ENCODE peak calls at places on chromosome 12, in four cellular contexts. T, L, Q and M are unnamed samples.
A peak's percentile ranks its signal among the peaks of the same experiment; 100 is the strongest.

GRCh38 chr12:91379051-91379775 is 196.6 kb upstream of the DCN start:
- DNase-seq in T (no peak), L (no peak), Q (no peak), M (no peak)

GRCh38 chr12:115185529-115185928 is 501.6 kb upstream of the TBX3 start:
- DNase-seq in T (no peak), L (no peak), Q (no peak), M (no peak)

GRCh38 chr12:81181701-81182100 is 103.8 kb downstream of the ACSS3 start:
- DNase-seq in T (no peak), L (peak; percentile 84), Q (no peak), M (no peak)

GRCh38 chr12:45498645-45499044 is 230.9 kb upstream of the ARID2 start:
- DNase-seq in T (no peak), L (no peak), Q (no peak), M (no peak)

GRCh38 chr12:65656904-65657351 is 167.4 kb upstream of the HMGA2 start:
- DNase-seq in T (no peak), L (peak; percentile 95), Q (peak; percentile 92), M (no peak)

GRCh38 chr12:599756-600155 is 63.5 kb downstream of the NINJ2 start:
- DNase-seq in T (no peak), L (no peak), Q (no peak), M (no peak)

GRCh38 chr12:117167769-117168168 is 22.5 kb downstream of the FBXO21 start:
- DNase-seq in T (no peak), L (no peak), Q (no peak), M (no peak)

GRCh38 chr12:1797991-1798733 is 22.2 kb upstream of the LRTM2 start:
- DNase-seq in T (no peak), L (no peak), Q (no peak), M (no peak)

GRCh38 chr12:47844264-47845020 is 24.7 kb upstream of the HDAC7 start:
- DNase-seq in T (no peak), L (no peak), Q (no peak), M (no peak)

GRCh38 chr12:62895351-62895750 is 39.6 kb downstream of the PPM1H start:
- DNase-seq in T (no peak), L (no peak), Q (no peak), M (no peak)

GRCh38 chr12:130425698-130426245 is 88.1 kb downstream of the PIWIL1 start:
- DNase-seq in T (no peak), L (no peak), Q (no peak), M (no peak)

GRCh38 chr12:69008510-69008909 is 75.5 kb upstream of the CPM start:
- DNase-seq in T (no peak), L (no peak), Q (peak; percentile 90), M (no peak)

GRCh38 chr12:93982847-93983315 is 165.5 kb upstream of the PLXNC1 start:
- DNase-seq in T (no peak), L (no peak), Q (no peak), M (no peak)

GRCh38 chr12:115542656-115543055 is 734.8 kb downstream of the MED13L start:
- DNase-seq in T (no peak), L (no peak), Q (no peak), M (no peak)

GRCh38 chr12:117025481-117026151 is 73.6 kb downstream of the TESC start:
- DNase-seq in T (peak; percentile 96), L (peak; percentile 77), Q (peak; percentile 51), M (no peak)

GRCh38 chr12:122421263-122421814 is 1.1 kb downstream of the CLIP1 start:
- DNase-seq in T (peak; percentile 14), L (peak; percentile 55), Q (peak; percentile 80), M (no peak)

GRCh38 chr12:42961395-42961794 is 371.8 kb upstream of the PRICKLE1 start:
- DNase-seq in T (no peak), L (no peak), Q (peak; percentile 99), M (no peak)

GRCh38 chr12:115946092-115946491 is 331.4 kb downstream of the MED13L start:
- DNase-seq in T (no peak), L (peak; percentile 17), Q (no peak), M (no peak)

GRCh38 chr12:2250797-2251196 is 198.0 kb downstream of the CACNA1C start:
- DNase-seq in T (no peak), L (no peak), Q (no peak), M (no peak)

GRCh38 chr12:100974747-100975146 is 180.2 kb downstream of the ANO4 start:
- DNase-seq in T (no peak), L (no peak), Q (no peak), M (no peak)

GRCh38 chr12:113445544-113446176 is 23.5 kb downstream of the SDSL start:
- DNase-seq in T (peak; percentile 37), L (peak; percentile 35), Q (no peak), M (no peak)

GRCh38 chr12:126819554-126819953 is 1447.4 kb upstream of the TMEM132C start:
- DNase-seq in T (no peak), L (no peak), Q (no peak), M (no peak)

GRCh38 chr12:92827836-92828431 is 101.2 kb downstream of the EEA1 start:
- DNase-seq in T (peak; percentile 36), L (peak; percentile 70), Q (no peak), M (no peak)

GRCh38 chr12:43338848-43339526 is 213.0 kb downstream of the ADAMTS20 start:
- DNase-seq in T (peak; percentile 76), L (peak; percentile 64), Q (peak; percentile 52), M (no peak)

GRCh38 chr12:32697445-32697844 is 18.3 kb downstream of the DNM1L start:
- DNase-seq in T (no peak), L (no peak), Q (no peak), M (no peak)

DNA sequence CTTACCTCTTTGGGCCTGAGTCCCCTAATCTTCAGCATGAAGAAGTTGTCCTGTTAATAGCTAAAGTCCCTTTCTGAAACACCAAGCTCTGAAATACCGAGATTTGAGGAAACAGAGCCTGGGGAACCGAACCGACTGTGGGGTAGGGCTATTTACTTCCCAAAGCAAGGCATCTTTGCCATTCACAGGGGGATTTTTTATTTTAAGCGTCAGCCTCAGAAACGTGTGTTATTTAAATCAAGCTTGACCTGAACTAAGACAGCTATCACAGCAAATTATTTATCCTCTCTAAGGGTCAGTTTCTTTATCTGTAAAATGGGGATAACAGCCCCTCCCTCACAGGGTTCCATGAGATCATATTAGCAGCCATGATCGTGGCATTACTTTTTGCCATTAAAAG is 1.2 kb upstream of the CORO1C start:
- DNase-seq in T (no peak), L (no peak), Q (no peak), M (no peak)
- H3K4me3 ChIP-seq in T (peak overlapping the region; percentile 76), L (no peak overlapping the region), Q (peak overlapping the region; percentile 85), M (peak overlapping the region; percentile 84)

GRCh38 chr12:120856980-120857379 is 47.2 kb downstream of the SPPL3 start:
- DNase-seq in T (no peak), L (peak; percentile 26), Q (no peak), M (no peak)
- TF ChIP-seq CTCF in T (peak; percentile 32), L (peak; percentile 37), Q (peak; percentile 35), M (no peak)

DNA sequence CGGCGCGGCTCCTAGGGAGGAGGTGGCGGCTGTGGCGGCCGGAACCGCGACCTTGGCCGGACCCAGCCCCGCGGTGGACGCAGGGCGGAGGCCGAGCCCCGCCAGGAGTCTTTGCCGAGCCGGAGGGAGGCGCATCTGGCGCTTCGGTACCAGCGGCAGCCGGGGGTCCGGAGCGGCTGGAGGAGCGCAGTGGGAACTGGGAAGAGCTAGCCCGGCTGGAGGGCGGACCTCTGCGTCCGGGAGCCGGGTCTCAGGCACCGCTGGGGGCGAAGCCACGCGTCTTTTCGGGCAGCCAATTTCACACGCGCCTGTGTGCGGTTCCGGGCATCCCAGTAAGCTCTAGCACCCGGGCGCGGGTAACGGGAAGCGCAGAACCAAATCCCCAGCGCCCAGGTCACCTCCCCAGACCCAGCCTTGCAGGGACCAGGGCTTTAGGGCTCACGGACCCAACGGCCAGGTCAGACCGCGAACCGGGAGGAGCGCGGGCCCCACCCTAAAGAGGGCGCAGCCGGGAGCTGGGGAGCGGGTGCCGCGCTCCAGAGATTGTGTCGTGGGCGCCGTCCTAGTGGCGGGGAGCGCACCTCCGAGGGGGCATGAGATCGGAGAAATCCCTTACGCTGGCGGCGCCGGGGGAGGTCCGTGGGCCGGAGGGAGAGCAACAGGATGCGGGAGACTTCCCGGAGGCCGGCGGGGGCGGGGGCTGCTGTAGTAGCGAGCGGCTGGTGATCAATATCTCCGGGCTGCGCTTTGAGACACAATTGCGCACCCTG is 89.4 kb downstream of the GALNT8 start:
- DNase-seq in T (no peak), L (no peak), Q (no peak), M (no peak)
- H3K4me3 ChIP-seq in T (no peak overlapping the region), L (no peak overlapping the region), Q (no peak overlapping the region), M (no peak overlapping the region)

GRCh38 chr12:110582286-110583136 is 607 bp downstream of the PPTC7 start:
- DNase-seq in T (peak; percentile 26), L (peak; percentile 63), Q (no peak), M (no peak)
- TF ChIP-seq CTCF in T (no peak), L (no peak), Q (no peak), M (no peak)

GRCh38 chr12:57243521-57244305 is 7.3 kb downstream of the STAC3 start:
- DNase-seq in T (peak; percentile 82), L (peak; percentile 93), Q (peak; percentile 62), M (no peak)
- H3K4me3 ChIP-seq in T (peak overlapping the region; percentile 68), L (peak overlapping the region; percentile 50), Q (peak overlapping the region; percentile 66), M (peak overlapping the region; percentile 38)

GRCh38 chr12:18457362-18457761 is 196.0 kb downstream of the PIK3C2G start:
- DNase-seq in T (no peak), L (no peak), Q (no peak), M (no peak)

GRCh38 chr12:18461738-18462137 is 200.4 kb downstream of the PIK3C2G start:
- DNase-seq in T (no peak), L (no peak), Q (no peak), M (no peak)

GRCh38 chr12:18467636-18468520 is 206.6 kb downstream of the PIK3C2G start:
- DNase-seq in T (peak; percentile 80), L (no peak), Q (no peak), M (no peak)

DNA sequence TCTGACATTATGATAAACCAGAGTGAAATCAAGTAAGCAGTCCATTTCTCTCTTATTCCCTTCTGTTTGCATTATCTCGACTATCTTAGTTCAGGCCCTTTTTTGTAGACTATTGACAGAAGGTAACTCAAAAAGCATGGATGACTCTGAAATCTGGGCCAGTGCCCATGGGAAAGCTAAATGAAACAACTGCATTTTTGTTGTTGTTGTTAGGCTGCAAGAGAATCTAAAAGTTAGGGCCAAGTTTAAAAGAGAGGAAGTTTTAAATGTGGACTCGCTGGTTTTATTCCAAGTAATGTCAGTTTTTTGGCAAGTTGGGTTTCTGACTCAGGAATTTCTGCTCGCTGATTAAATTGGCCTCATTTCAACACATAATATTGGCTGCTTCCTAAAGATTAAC is 201.1 kb downstream of the PIK3C2G start:
- DNase-seq in T (no peak), L (no peak), Q (no peak), M (no peak)
- TF ChIP-seq CTCF in T (no peak), L (no peak), Q (no peak), M (no peak)

GRCh38 chr12:15650399-15651128 is 138.6 kb downstream of the EPS8 start:
- DNase-seq in T (no peak), L (peak; percentile 30), Q (no peak), M (no peak)

GRCh38 chr12:15646586-15646985 is 142.6 kb downstream of the EPS8 start:
- DNase-seq in T (no peak), L (no peak), Q (no peak), M (no peak)

GRCh38 chr12:15648564-15648963 is 140.6 kb downstream of the EPS8 start:
- DNase-seq in T (no peak), L (no peak), Q (no peak), M (no peak)

GRCh38 chr12:15644700-15645099 is 144.5 kb downstream of the EPS8 start:
- DNase-seq in T (no peak), L (no peak), Q (no peak), M (no peak)
- H3K4me3 ChIP-seq in T (no peak overlapping the region), L (no peak overlapping the region), Q (no peak overlapping the region), M (no peak overlapping the region)